ENCODE peak calls at places on chromosomes 5 and 9, in seven cellular contexts. B is heart right ventricle, J is cardiac muscle cell, U is right lobe of liver, T is A673, H is OCI-LY7, P is lower lobe of right lung. Q is an unnamed sample.

GRCh38 chr5:174837919-174838902 is 113.8 kb downstream of the MSX2 start:
- DNase-seq in B (no peak), J (peak; percentile 28), U (no peak), T (peak; percentile 53), H (no peak), P (no peak), Q (peak; percentile 24)

GRCh38 chr5:106873558-106873957 is 797.2 kb downstream of the EFNA5 start:
- DNase-seq in B (no peak), J (no peak), U (no peak), T (no peak), H (no peak), P (no peak), Q (no peak)

GRCh38 chr9:69546265-69546664 is 125.9 kb downstream of the APBA1 start:
- DNase-seq in B (no peak), J (peak; percentile 74), U (no peak), T (peak; percentile 18), H (no peak), P (no peak), Q (no peak)

GRCh38 chr5:172772112-172772906 is 1.3 kb upstream of the DUSP1 start:
- DNase-seq in B (peak; percentile 88), J (peak; percentile 80), U (peak; percentile 95), T (peak; percentile 73), H (peak; percentile 82), P (peak; percentile 99), Q (peak; percentile 93)

GRCh38 chr5:167916706-167917105 is 374.7 kb upstream of the WWC1 start:
- DNase-seq in B (no peak), J (no peak), U (no peak), T (no peak), H (no peak), P (no peak), Q (peak; percentile 6)

GRCh38 chr5:626850-627249 is 14.7 kb downstream of the CEP72 start:
- DNase-seq in B (no peak), J (no peak), U (no peak), T (no peak), H (no peak), P (no peak), Q (no peak)

GRCh38 chr9:71812385-71812784 is 44.1 kb upstream of the CEMIP2 start:
- DNase-seq in B (peak; percentile 18), J (no peak), U (no peak), T (peak; percentile 11), H (peak; percentile 22), P (no peak), Q (peak; percentile 11)

GRCh38 chr9:36748322-36748899 is 175.7 kb downstream of the MELK start:
- DNase-seq in B (peak; percentile 29), J (peak; percentile 91), U (no peak), T (peak; percentile 58), H (peak; percentile 47), P (no peak), Q (no peak)

GRCh38 chr5:1331861-1332405 is 13.0 kb downstream of the CLPTM1L start:
- DNase-seq in B (no peak), J (no peak), U (no peak), T (no peak), H (no peak), P (no peak), Q (no peak)

GRCh38 chr9:6993531-6993930 is 235.8 kb downstream of the KDM4C start:
- DNase-seq in B (no peak), J (no peak), U (no peak), T (no peak), H (no peak), P (no peak), Q (no peak)

GRCh38 chr9:33329117-33329563 is 38.8 kb downstream of the NFX1 start:
- DNase-seq in B (no peak), J (no peak), U (peak; percentile 51), T (no peak), H (no peak), P (no peak), Q (peak; percentile 86)

GRCh38 chr5:71533614-71534013 is 53.5 kb upstream of the MCCC2 start:
- DNase-seq in B (no peak), J (no peak), U (no peak), T (peak; percentile 19), H (peak; percentile 23), P (no peak), Q (no peak)

GRCh38 chr5:172717481-172718195 is 53.4 kb downstream of the DUSP1 start:
- DNase-seq in B (no peak), J (no peak), U (peak; percentile 18), T (no peak), H (no peak), P (no peak), Q (no peak)

GRCh38 chr5:75522542-75522941 is 10.9 kb downstream of the POLK start:
- DNase-seq in B (no peak), J (no peak), U (no peak), T (no peak), H (no peak), P (no peak), Q (no peak)

GRCh38 chr5:75525344-75525743 is 13.7 kb downstream of the POLK start:
- DNase-seq in B (no peak), J (no peak), U (no peak), T (no peak), H (no peak), P (no peak), Q (no peak)

GRCh38 chr5:75524591-75524990 is 12.9 kb downstream of the POLK start:
- DNase-seq in B (no peak), J (no peak), U (no peak), T (no peak), H (no peak), P (no peak), Q (no peak)

GRCh38 chr5:75523275-75523674 is 11.6 kb downstream of the POLK start:
- DNase-seq in B (no peak), J (no peak), U (no peak), T (no peak), H (no peak), P (no peak), Q (no peak)

GRCh38 chr5:75524071-75524470 is 12.4 kb downstream of the POLK start:
- DNase-seq in B (no peak), J (no peak), U (no peak), T (no peak), H (peak; percentile 17), P (no peak), Q (no peak)
- H3K4me3 ChIP-seq in B (no peak overlapping the region), J (no peak overlapping the region), U (no peak overlapping the region), T (no peak overlapping the region), H (no peak overlapping the region), P (no peak overlapping the region), Q (no peak overlapping the region)

DNA sequence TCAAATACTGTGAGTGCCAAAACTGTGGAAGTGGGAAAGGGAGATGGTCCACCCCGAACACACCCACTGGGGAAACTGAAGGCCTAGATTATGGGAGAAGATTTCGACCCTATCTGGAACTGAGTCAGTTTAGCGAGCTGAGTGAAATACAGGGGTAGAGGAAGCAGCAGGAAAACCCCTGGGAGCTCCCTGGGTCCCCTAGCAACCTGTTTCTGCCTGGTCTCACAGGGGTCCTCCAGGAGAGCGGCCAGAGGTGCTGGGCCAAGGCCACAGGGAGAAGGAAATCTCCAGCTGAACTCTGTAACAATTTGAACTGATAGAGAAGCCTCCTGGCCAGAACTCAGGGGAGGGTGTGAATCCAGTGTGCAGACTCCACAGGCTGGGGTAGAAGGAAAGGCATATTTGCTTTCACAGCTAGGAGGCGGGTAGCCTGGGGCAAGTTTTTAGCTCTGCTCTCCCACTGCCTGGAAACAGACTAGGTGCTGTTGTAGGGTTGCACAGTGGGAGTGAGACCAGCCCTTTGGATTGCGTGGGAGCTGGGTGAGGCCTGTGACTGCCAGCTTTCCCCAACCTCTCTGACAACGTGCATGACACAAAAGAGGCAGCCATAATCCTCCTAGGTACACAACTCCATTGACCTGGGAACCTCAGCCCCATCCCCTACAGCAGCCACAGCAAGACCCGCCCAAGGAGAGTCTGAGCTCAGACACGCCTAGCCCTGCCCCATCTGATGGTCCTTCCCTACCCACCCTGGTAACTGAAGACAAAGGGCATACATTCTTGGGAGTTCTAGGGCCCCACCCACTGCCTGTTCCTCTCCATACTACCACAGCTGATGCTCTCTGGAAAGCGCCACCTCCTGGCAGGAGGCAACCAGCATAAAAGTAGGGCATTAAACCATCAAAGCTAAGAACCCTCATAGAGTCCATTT is 78.8 kb upstream of the GPBP1 start:
- DNase-seq in B (no peak), J (no peak), U (no peak), T (peak; percentile 44), H (peak; percentile 27), P (no peak), Q (no peak)
- TF ChIP-seq CTCF in B (no peak), J (peak; percentile 29), U (no peak), T (peak; percentile 51), H (peak; percentile 67), P (peak; percentile 7), Q (no peak)

DNA sequence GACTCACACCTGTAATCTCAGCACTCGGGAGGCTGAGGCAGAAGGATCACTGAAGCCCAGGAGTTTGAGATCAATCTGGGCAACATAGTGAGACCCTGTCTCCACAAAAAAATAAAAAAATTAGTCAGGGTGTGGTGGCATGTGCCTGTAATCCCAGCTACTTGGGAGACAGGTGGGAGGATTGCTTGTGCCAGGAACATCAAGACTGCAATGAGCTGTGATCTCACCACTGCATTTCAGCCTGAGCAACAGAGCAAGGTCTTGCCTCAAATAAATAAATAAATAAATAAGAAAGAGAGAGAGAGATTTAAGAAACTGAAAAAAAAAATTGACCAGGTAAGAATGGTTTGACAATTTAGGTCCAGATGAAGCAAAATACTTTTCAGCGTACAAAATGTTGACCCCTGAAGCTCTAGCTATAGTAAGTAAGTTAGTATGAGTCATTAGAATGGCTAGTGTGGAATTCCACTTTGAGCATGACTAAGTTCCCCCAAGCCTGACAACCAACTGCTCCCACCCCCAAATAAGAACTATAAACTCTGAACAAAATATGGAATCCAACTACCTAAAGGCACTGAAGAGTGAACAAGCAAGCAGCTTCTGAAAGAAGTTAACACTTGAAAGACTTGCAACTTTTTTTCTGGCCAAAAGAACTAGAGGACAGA is 217.8 kb upstream of the TLE4 start:
- DNase-seq in B (no peak), J (no peak), U (no peak), T (no peak), H (no peak), P (no peak), Q (no peak)
- H3K27ac ChIP-seq in B (no peak overlapping the region), J (no peak overlapping the region), U (no peak overlapping the region), T (no peak overlapping the region), H (no peak overlapping the region), P (no peak overlapping the region), Q (no peak overlapping the region)

DNA sequence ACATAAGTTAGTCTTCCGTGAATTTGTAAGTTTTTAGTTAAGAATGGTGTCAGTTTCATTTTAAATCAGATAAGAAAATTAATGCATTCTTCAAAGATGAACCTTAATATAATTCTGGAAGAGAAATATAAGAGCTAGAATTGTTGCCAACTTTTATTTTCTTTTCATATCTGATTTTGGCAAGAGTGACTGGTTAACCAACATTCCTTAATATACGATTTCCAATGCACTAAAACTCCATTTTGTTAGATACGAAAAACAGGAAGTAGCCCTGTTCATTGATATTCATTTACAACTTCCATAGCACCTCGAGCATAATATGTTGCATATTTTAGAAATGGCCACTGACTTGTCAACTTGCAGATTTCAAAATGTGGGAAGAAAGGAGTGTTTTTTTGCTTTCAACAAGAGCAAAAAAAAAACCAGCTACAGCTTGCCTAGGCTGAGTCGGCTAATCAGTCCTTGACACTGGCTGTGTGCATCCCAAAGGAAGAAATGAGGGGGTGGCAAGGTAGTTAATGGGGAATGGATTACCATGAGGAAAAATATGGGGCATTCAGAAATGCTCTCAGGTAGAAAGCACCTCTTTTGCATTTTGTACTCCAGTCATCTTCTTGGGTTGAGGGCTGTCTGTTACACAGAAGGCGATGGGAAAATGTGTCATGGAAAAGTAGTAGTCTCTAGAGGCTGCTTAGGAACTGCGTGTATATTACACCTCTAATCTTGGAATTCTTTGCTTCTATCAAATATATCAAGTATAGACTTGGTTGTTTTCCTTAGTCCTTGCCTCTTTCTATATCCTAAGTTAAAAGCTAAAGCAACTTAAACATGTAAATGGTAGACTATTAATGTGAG is 3.9 kb downstream of the MAP3K1 start:
- DNase-seq in B (no peak), J (no peak), U (no peak), T (peak; percentile 9), H (peak; percentile 42), P (no peak), Q (no peak)
- H3K4me3 ChIP-seq in B (peak overlapping the region; percentile 74), J (peak overlapping the region; percentile 1), U (peak overlapping the region; percentile 10), T (peak overlapping the region; percentile 20), H (peak overlapping the region; percentile 95), P (peak overlapping the region; percentile 32), Q (peak overlapping the region; percentile 26)

GRCh38 chr5:122492675-122493074 is 180.6 kb downstream of the SNCAIP start:
- DNase-seq in B (no peak), J (no peak), U (no peak), T (peak; percentile 30), H (peak; percentile 6), P (no peak), Q (no peak)
- TF ChIP-seq CTCF in B (peak; percentile 11), J (peak; percentile 29), U (peak; percentile 38), T (peak; percentile 42), H (peak; percentile 34), P (peak; percentile 22), Q (no peak)

Q was measured in gastrocnemius medialis.